ENCODE peak calls at places on chromosomes 6 and 20, in four cellular contexts. T is lower lobe of right lung, H is fibroblast of pulmonary artery, L is GM20000. E is an unnamed sample.

GRCh38 chr20:42484790-42485365 is 704.8 kb downstream of the PTPRT start:
- DNase-seq in T (no peak), L (no peak), H (no peak), E (no peak)

GRCh38 chr6:31927242-31927867 is at the start of gene C2:
- DNase-seq in L (no peak), T (peak), H (no peak), E (no peak)

GRCh38 chr6:75449625-75450206 is 43.9 kb downstream of the FILIP1 start:
- DNase-seq in H (peak), L (no peak), T (peak), E (no peak)

GRCh38 chr6:133837801-133838349 is 51.0 kb upstream of the TCF21 start:
- DNase-seq in T (peak), H (peak), L (peak), E (peak)

GRCh38 chr6:144582939-144583613 is 297.9 kb downstream of the UTRN start:
- DNase-seq in H (no peak), L (peak), T (peak), E (peak)

GRCh38 chr6:14270925-14271791 is 153.6 kb downstream of the CD83 start:
- DNase-seq in H (peak), T (peak), L (no peak), E (peak)

GRCh38 chr6:30932665-30933365 is 845 bp upstream of the SFTA2 start:
- DNase-seq in T (no peak), L (no peak), H (no peak), E (no peak)

GRCh38 chr6:117555262-117555849 is 47.0 kb downstream of the GOPC start:
- DNase-seq in T (no peak), H (no peak), L (no peak), E (peak)

GRCh38 chr6:16227048-16227562 is 11.3 kb upstream of the GMPR start:
- DNase-seq in H (no peak), L (no peak), T (no peak), E (no peak)

GRCh38 chr20:17637413-17637780 is 44.6 kb downstream of the RRBP1 start:
- DNase-seq in T (no peak), H (no peak), L (no peak), E (no peak)

GRCh38 chr6:156713548-156713947 is 63.6 kb upstream of the ARID1B start:
- DNase-seq in L (no peak), T (no peak), H (no peak), E (no peak)

GRCh38 chr6:131061041-131061770 is 1.8 kb downstream of the EPB41L2 start:
- DNase-seq in L (peak), T (no peak), H (peak), E (peak)

GRCh38 chr6:143531720-143532504 is 20.4 kb upstream of the FUCA2 start:
- DNase-seq in L (no peak), T (no peak), H (no peak), E (no peak)

GRCh38 chr6:11318835-11319813 is 86.7 kb upstream of the NEDD9 start:
- DNase-seq in L (no peak), H (no peak), T (no peak), E (no peak)

GRCh38 chr20:50302463-50303041 is 111.9 kb downstream of the CEBPB start:
- DNase-seq in L (no peak), H (peak), T (peak), E (peak)

GRCh38 chr6:41723936-41724637 is 11.3 kb downstream of the TFEB start:
- DNase-seq in H (no peak), L (no peak), T (no peak), E (peak)

GRCh38 chr20:19915111-19915798 is 101.9 kb upstream of the NAA20 start:
- DNase-seq in H (peak), L (peak), T (no peak), E (peak)

GRCh38 chr20:50678213-50678898 is 13.0 kb downstream of the RIPOR3 start:
- DNase-seq in T (no peak), L (no peak), H (peak), E (peak)

GRCh38 chr20:57921701-57922482 is 212.1 kb upstream of the PMEPA1 start:
- DNase-seq in L (no peak), T (no peak), H (no peak), E (peak)

GRCh38 chr20:16104783-16105182 is 468.5 kb downstream of the KIF16B start:
- DNase-seq in L (no peak), H (no peak), T (no peak), E (no peak)

GRCh38 chr6:104256547-104257144 is 603.1 kb downstream of the HACE1 start:
- DNase-seq in H (no peak), T (no peak), L (no peak), E (no peak)

GRCh38 chr6:132214716-132215115 is 186.6 kb downstream of the MOXD1 start:
- DNase-seq in L (no peak), H (peak), T (no peak), E (no peak)

GRCh38 chr6:52391599-52391998 is 28.5 kb upstream of the EFHC1 start:
- DNase-seq in H (no peak), T (no peak), L (no peak), E (no peak)

GRCh38 chr6:52388790-52389189 is 26.8 kb downstream of the PAQR8 start:
- DNase-seq in H (no peak), L (no peak), T (no peak), E (no peak)

GRCh38 chr6:52390361-52390727 is 28.4 kb downstream of the PAQR8 start:
- DNase-seq in L (peak), H (peak), T (no peak), E (peak)

GRCh38 chr6:52389626-52390360 is 27.8 kb downstream of the PAQR8 start:
- DNase-seq in T (peak), L (peak), H (peak), E (peak)

GRCh38 chr6:52389264-52389625 is 27.3 kb downstream of the PAQR8 start:
- DNase-seq in T (no peak), H (no peak), L (no peak), E (peak)
- TF ChIP-seq CTCF in T (no peak), H (no peak), L (no peak), E (no peak)

GRCh38 chr6:18155864-18156396 is 708 bp downstream of the KDM1B start:
- DNase-seq in T (peak), H (peak), L (peak), E (peak)
- TF ChIP-seq CTCF in T (peak), H (peak), L (peak), E (peak)

DNA sequence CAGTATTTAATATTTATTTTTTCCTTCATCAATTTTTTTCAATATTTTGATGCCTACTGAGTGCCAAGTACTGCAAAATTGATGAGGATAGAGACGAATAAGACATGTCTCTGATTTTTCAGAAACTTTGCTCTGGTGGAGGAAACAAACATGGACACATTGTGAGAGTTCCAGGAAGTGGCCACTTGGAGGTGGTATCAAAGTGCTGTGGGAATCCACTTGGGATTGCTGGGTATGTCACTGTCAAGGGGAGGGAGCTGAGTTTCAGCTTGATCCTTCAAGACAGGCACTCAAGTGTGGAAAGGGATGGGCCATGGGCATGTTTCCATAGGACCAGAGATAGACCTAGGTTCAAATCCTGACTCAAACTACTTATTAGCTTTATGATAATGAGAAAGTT is 24.5 kb upstream of the ABCC10 start:
- DNase-seq in H (no peak), L (no peak), T (no peak), E (no peak)
- TF ChIP-seq CTCF in H (no peak), L (no peak), T (no peak), E (no peak)

DNA sequence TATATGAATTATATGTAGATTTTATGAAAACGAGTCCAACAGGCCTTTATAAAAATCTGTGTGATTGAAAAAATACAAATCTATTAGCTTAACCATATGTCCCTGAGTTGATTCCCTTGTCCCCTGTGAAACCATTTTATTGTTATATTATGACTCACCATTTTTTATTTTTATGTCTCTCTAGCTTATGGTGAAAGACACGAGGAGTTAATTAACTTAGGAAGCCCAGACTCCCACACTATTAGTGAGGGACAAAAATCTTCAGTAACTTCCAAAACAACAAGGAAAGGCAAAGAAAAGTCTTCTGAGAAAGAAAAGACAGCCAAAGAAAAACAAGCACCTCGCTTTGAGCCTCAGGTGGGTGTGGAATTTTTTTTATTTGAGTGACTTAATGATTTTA is 183.1 kb downstream of the ADGB start:
- DNase-seq in H (no peak), L (no peak), T (no peak), E (no peak)
- TF ChIP-seq CTCF in H (no peak), L (no peak), T (no peak), E (no peak)

GRCh38 chr20:62236200-62236599 is 2.1 kb upstream of the OSBPL2 start:
- DNase-seq in T (no peak), H (no peak), L (no peak), E (no peak)
- TF ChIP-seq CTCF in T (no peak), H (no peak), L (no peak), E (no peak)

DNA sequence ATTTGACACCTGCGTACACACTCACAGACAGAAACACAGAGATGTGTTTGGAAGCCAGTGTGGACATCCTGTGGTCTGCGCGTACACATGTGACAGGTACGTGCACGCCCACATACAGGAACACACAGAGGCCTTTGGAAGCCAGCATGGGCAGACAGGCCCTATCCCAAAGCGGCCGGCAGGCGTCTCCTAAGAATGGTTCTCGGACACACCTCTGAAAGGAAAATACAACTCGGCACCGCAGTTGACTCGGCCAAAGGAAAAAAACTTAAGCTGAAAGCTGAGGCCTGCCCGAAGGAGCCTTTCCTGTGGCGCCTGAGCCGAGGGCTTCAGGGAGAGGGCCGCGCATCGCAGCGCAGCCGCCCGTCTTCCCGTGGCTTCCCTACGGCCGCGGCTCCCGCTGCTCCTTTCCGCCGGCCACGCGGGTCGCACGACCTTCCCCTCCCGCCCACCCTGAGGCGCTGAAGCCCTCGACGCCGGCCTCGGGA is 1.4 kb upstream of the CEP43 start:
- DNase-seq in T (peak), L (peak), H (peak), E (peak)
- TF ChIP-seq CTCF in T (peak), L (peak), H (peak), E (peak)

GRCh38 chr6:102085257-102085656 is 691.7 kb downstream of the GRIK2 start:
- DNase-seq in H (no peak), L (no peak), T (no peak), E (no peak)
- TF ChIP-seq CTCF in H (no peak), L (no peak), T (no peak), E (no peak)

DNA sequence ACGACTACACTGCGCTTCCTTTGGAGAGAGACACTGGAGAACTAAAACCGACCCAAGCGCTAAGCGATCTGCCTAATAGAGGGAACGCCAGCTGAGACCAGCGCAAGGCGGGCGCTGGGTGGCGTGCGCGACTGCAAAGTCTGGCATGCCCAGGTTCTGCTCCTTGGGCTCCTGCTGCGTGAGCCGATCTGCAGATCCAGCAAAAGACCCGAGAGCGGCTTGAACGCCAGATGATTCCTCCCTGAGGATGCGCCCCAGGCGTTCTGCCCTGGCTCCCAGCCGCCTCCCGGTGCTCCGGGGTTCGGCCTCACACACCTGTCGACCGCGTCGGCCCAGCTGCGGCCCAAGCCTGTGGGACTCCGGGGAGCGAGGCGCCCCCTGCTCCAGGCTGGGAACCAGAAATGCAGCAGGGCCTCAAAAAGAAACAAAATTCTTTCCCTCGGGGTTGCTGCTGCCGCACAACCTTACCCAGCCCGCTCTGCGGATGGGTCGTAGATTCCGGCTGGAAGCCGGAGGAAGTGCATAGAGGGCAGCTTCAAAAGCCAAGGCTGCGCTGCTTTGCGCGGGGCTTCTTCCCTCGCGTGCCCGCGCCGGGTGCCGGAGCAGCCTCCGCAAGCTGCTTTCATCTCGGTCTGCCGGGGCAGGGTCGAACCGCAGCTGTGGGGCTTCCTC is 17.9 kb upstream of the PRDM13 start:
- DNase-seq in H (peak), L (peak), T (peak), E (peak)
- TF ChIP-seq CTCF in H (peak), L (peak), T (peak), E (peak)

GRCh38 chr6:149223120-149223775 is 94.3 kb upstream of the TAB2 start:
- DNase-seq in H (no peak), L (no peak), T (no peak), E (no peak)

GRCh38 chr6:149225946-149226345 is 91.6 kb upstream of the TAB2 start:
- DNase-seq in H (no peak), T (no peak), L (no peak), E (no peak)

GRCh38 chr6:149223934-149224333 is 93.6 kb upstream of the TAB2 start:
- DNase-seq in T (no peak), H (peak), L (no peak), E (no peak)

GRCh38 chr6:149225370-149225769 is 92.1 kb upstream of the TAB2 start:
- DNase-seq in T (no peak), H (no peak), L (no peak), E (no peak)

DNA sequence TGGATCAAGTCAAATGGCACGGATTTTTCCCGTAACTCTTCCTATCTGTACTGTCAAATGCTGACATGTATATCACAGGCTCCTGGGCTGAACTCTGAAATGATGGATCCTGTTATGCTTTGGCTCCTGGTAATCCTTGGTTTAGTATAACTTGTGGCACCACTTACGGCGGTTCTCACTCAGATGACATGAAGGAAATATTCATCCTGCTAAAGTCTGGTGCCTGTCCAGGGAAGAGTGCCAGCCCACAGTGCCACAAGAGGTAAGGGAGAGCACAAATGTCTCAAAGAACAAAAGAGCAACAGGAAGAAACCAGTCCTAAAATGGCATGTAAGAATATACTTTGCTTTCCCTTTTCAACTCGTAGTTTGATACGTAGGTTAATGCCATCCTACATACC is 93.1 kb upstream of the TAB2 start:
- DNase-seq in L (no peak), T (no peak), H (no peak), E (no peak)
- TF ChIP-seq CTCF in L (no peak), T (no peak), H (no peak), E (no peak)

GRCh38 chr6:84681693-84682326 is 82.6 kb downstream of the TBX18 start:
- DNase-seq in L (no peak), T (no peak), H (no peak), E (no peak)

GRCh38 chr6:84688187-84688878 is 76.1 kb downstream of the TBX18 start:
- DNase-seq in T (no peak), H (no peak), L (no peak), E (no peak)

GRCh38 chr6:84687487-84687886 is 76.9 kb downstream of the TBX18 start:
- DNase-seq in H (peak), L (no peak), T (no peak), E (no peak)

GRCh38 chr6:84685983-84686584 is 78.3 kb downstream of the TBX18 start:
- DNase-seq in L (no peak), T (no peak), H (no peak), E (peak)
- TF ChIP-seq CTCF in L (peak), T (peak), H (peak), E (peak)